ENCODE peak calls at places on chromosomes 16 and 17, in eight cellular contexts. N, T, X, Z, V, G, H and M are unnamed samples.

GRCh38 chr17:21285164-21286065 is 904 bp downstream of the MAP2K3 start:
- DNase-seq in N (peak; percentile 62), T (no peak), X (no peak), Z (no peak), V (no peak), G (peak; percentile 61), H (no peak), M (peak; percentile 30)

GRCh38 chr16:89373355-89374110 is 116.8 kb downstream of the ANKRD11 start:
- DNase-seq in N (peak; percentile 99), T (no peak), X (no peak), Z (no peak), V (no peak), G (no peak), H (no peak), M (peak; percentile 82)

GRCh38 chr16:21727344-21727743 is 63.6 kb downstream of the OTOA start:
- DNase-seq in N (no peak), T (no peak), X (no peak), Z (no peak), V (no peak), G (no peak), H (no peak), M (no peak)

GRCh38 chr17:70100983-70101382 is 26.0 kb downstream of the KCNJ16 start:
- DNase-seq in N (no peak), T (no peak), X (no peak), Z (no peak), V (no peak), G (peak; percentile 5), H (no peak), M (no peak)

GRCh38 chr17:74361613-74362391 is at the start of gene BTBD17:
- DNase-seq in N (no peak), T (peak; percentile 28), X (no peak), Z (no peak), V (peak; percentile 80), G (peak; percentile 17), H (no peak), M (no peak)

GRCh38 chr16:2848933-2849332 is 9.0 kb downstream of the PRSS22 start:
- DNase-seq in N (no peak), T (no peak), X (no peak), Z (no peak), V (no peak), G (no peak), H (no peak), M (no peak)

GRCh38 chr17:17567631-17568030 is 23.9 kb downstream of the PEMT start:
- DNase-seq in N (no peak), T (no peak), X (peak; percentile 43), Z (no peak), V (peak; percentile 87), G (no peak), H (no peak), M (peak; percentile 8)

GRCh38 chr17:27343972-27344607 is 50.2 kb downstream of the WSB1 start:
- DNase-seq in N (no peak), T (no peak), X (no peak), Z (no peak), V (no peak), G (no peak), H (no peak), M (peak; percentile 77)

GRCh38 chr16:82987767-82988166 is 361.0 kb downstream of the CDH13 start:
- DNase-seq in N (no peak), T (no peak), X (no peak), Z (no peak), V (no peak), G (peak; percentile 63), H (no peak), M (no peak)

GRCh38 chr16:29971304-29971703 is 2.4 kb upstream of the TAOK2 start:
- DNase-seq in N (no peak), T (no peak), X (no peak), Z (no peak), V (no peak), G (no peak), H (no peak), M (no peak)

GRCh38 chr16:89293276-89294143 is 76.0 kb downstream of the ZNF778 start:
- DNase-seq in N (peak; percentile 54), T (no peak), X (no peak), Z (no peak), V (peak; percentile 23), G (no peak), H (no peak), M (no peak)

GRCh38 chr17:50052822-50053653 is 2.9 kb upstream of the ITGA3 start:
- DNase-seq in N (peak; percentile 97), T (no peak), X (no peak), Z (no peak), V (peak; percentile 56), G (no peak), H (no peak), M (peak; percentile 56)

GRCh38 chr17:41067281-41067680 is 1.6 kb upstream of the KRTAP2-4 start:
- DNase-seq in N (no peak), T (no peak), X (no peak), Z (no peak), V (no peak), G (no peak), H (no peak), M (no peak)

GRCh38 chr17:44926841-44927525 is 11.7 kb upstream of the GFAP start:
- DNase-seq in N (no peak), T (no peak), X (peak; percentile 11), Z (no peak), V (no peak), G (no peak), H (no peak), M (no peak)

GRCh38 chr16:10262377-10263132 is 80.3 kb upstream of the GRIN2A start:
- DNase-seq in N (no peak), T (no peak), X (no peak), Z (no peak), V (no peak), G (no peak), H (no peak), M (no peak)